ENCODE peak calls at places on chromosomes 6 and 20, in ten cellular contexts. B, U, Z, L, Q, A, G, C, P and J are unnamed samples.

GRCh38 chr6:14787677-14788076 is 458.2 kb upstream of the JARID2 start:
- DNase-seq in G (no peak), U (no peak), A (no peak), Q (no peak), B (no peak), L (no peak), P (no peak), Z (no peak), C (no peak), J (no peak)

GRCh38 chr6:163756079-163756478 is 341.6 kb downstream of the QKI start:
- DNase-seq in U (peak), G (no peak), L (no peak), Z (no peak), Q (no peak), A (no peak), P (no peak), B (no peak), C (no peak), J (no peak)

GRCh38 chr6:22536111-22536510 is 33.3 kb upstream of the HDGFL1 start:
- DNase-seq in U (no peak), Q (no peak), G (no peak), C (no peak), Z (no peak), B (no peak), A (no peak), P (no peak), L (no peak), J (no peak)

GRCh38 chr6:15555101-15556038 is 107.5 kb downstream of the DTNBP1 start:
- DNase-seq in L (no peak), A (peak), B (no peak), U (no peak), Q (no peak), P (no peak), Z (no peak), G (no peak), C (no peak), J (no peak)

GRCh38 chr6:148851683-148852556 is 105.1 kb downstream of the UST start:
- DNase-seq in L (no peak), A (no peak), Q (no peak), C (no peak), P (no peak), G (no peak), Z (no peak), B (peak), U (no peak), J (no peak)

GRCh38 chr6:81727876-81728517 is 24.5 kb downstream of the TENT5A start:
- DNase-seq in B (peak), Z (no peak), Q (peak), P (peak), C (no peak), A (no peak), U (no peak), G (no peak), L (no peak), J (no peak)

GRCh38 chr20:53943522-53944291 is 126.7 kb downstream of the BCAS1 start:
- DNase-seq in U (peak), Z (peak), Q (peak), A (no peak), G (peak), P (no peak), L (peak), B (no peak), C (no peak), J (no peak)

GRCh38 chr6:39260953-39261352 is 31.7 kb upstream of the KCNK5 start:
- DNase-seq in C (no peak), A (no peak), L (no peak), U (no peak), Q (no peak), Z (no peak), P (no peak), B (no peak), G (no peak), J (no peak)

GRCh38 chr20:34083137-34083536 is 28.9 kb downstream of the EIF2S2 start:
- DNase-seq in U (peak), G (peak), P (peak), Z (peak), L (peak), A (peak), Q (no peak), B (peak), C (peak), J (peak)

GRCh38 chr6:16721977-16722376 is 39.3 kb downstream of the ATXN1 start:
- DNase-seq in G (no peak), Z (no peak), B (no peak), P (no peak), C (no peak), Q (no peak), L (no peak), A (peak), U (peak), J (no peak)

GRCh38 chr6:67825201-67825895 is 809.7 kb upstream of the ADGRB3 start:
- DNase-seq in B (no peak), G (no peak), Z (no peak), P (no peak), Q (no peak), L (no peak), C (no peak), A (no peak), U (no peak), J (no peak)

GRCh38 chr20:17748279-17748678 is 48.5 kb downstream of the BANF2 start:
- DNase-seq in Q (no peak), A (no peak), C (no peak), B (no peak), Z (no peak), P (no peak), L (no peak), G (no peak), U (no peak), J (no peak)

GRCh38 chr6:22020299-22020998 is 276.4 kb downstream of the PRL start:
- DNase-seq in A (no peak), Z (no peak), G (no peak), L (no peak), Q (no peak), U (no peak), B (no peak), P (no peak), C (no peak), J (no peak)

GRCh38 chr20:7161690-7162089 is 394.2 kb downstream of the BMP2 start:
- DNase-seq in L (no peak), C (no peak), U (peak), B (peak), P (no peak), Q (no peak), A (no peak), G (peak), Z (peak), J (no peak)

GRCh38 chr6:30329331-30329730 is 2.6 kb downstream of the TRIM39 start:
- DNase-seq in L (no peak), P (no peak), Z (no peak), G (no peak), A (no peak), B (no peak), Q (no peak), C (no peak), U (no peak), J (no peak)

GRCh38 chr6:143583542-143584330 is 72.2 kb upstream of the FUCA2 start:
- DNase-seq in B (no peak), L (no peak), A (no peak), G (peak), P (no peak), Q (no peak), U (no peak), C (no peak), Z (no peak), J (no peak)

GRCh38 chr6:23181301-23182110 is 612.1 kb downstream of the HDGFL1 start:
- DNase-seq in P (no peak), G (no peak), B (peak), Z (no peak), A (no peak), Q (no peak), U (no peak), C (no peak), L (no peak), J (no peak)

GRCh38 chr6:16199792-16200191 is 38.6 kb upstream of the GMPR start:
- DNase-seq in P (no peak), Z (no peak), G (no peak), A (no peak), L (no peak), Q (no peak), B (peak), U (no peak), C (no peak), J (no peak)

GRCh38 chr6:152293404-152293803 is 343.8 kb downstream of the SYNE1 start:
- DNase-seq in G (no peak), L (peak), U (peak), Q (no peak), P (no peak), Z (no peak), C (peak), B (peak), A (no peak), J (no peak)

GRCh38 chr20:10047427-10047826 is 12.6 kb downstream of the ANKEF1 start:
- DNase-seq in C (no peak), B (peak), Z (peak), U (no peak), L (peak), A (no peak), Q (no peak), G (no peak), P (no peak), J (no peak)

GRCh38 chr6:44386929-44387345 is 569 bp upstream of the CDC5L start:
- DNase-seq in C (peak), G (peak), P (no peak), U (peak), Q (no peak), A (peak), L (no peak), Z (peak), B (no peak), J (no peak)

GRCh38 chr20:57901526-57901925 is 191.7 kb upstream of the PMEPA1 start:
- DNase-seq in U (no peak), Z (no peak), L (no peak), G (no peak), B (no peak), P (no peak), Q (no peak), A (no peak), C (no peak), J (no peak)

GRCh38 chr6:56087421-56087820 is 160.0 kb downstream of the COL21A1 start:
- DNase-seq in C (no peak), G (peak), A (no peak), Z (no peak), U (peak), L (peak), B (no peak), Q (no peak), P (no peak), J (no peak)

GRCh38 chr6:6586671-6587526 is 1.6 kb upstream of the LY86 start:
- DNase-seq in Q (no peak), B (no peak), Z (no peak), A (no peak), C (no peak), P (no peak), L (no peak), G (no peak), U (no peak), J (no peak)

GRCh38 chr6:20001286-20001685 is 164.1 kb downstream of the ID4 start:
- DNase-seq in A (peak), Z (no peak), C (no peak), B (no peak), L (no peak), P (no peak), U (no peak), G (no peak), Q (no peak), J (no peak)

GRCh38 chr20:51678041-51678697 is 90.0 kb downstream of the ATP9A start:
- DNase-seq in C (peak), P (no peak), U (no peak), G (no peak), Z (no peak), A (no peak), L (peak), B (peak), Q (no peak), J (no peak)

GRCh38 chr6:44100088-44100550 is 27.1 kb downstream of the MRPL14 start:
- DNase-seq in L (peak), G (peak), Z (peak), B (peak), P (no peak), U (peak), C (no peak), A (no peak), Q (no peak), J (no peak)

GRCh38 chr6:132887204-132887603 is 72.8 kb downstream of the RPS12 start:
- DNase-seq in P (no peak), Q (no peak), Z (no peak), U (no peak), G (peak), B (no peak), A (peak), C (no peak), L (no peak), J (no peak)